ENCODE peak calls at places on chromosomes 16 and 17, in ten cellular contexts. O is activated T-helper 9 cell treated with anti-CD3 and anti-CD28 coated beads, Interleukin-2, amount 50 U/mL, for 16 hours; Q is amniotic stem cell; M is kidney; W is H1; F is T-helper 2 cell; R is NCI-H510A treated with DMSO at 0.1 percent for 48 hours; Y is OCI-M1; Z is suprapubic skin; L is adipocyte. D is an unnamed sample.

GRCh38 chr17:29433551-29433950 is 43.4 kb downstream of the TAOK1 start:
- DNase-seq in F (no peak), Z (no peak), Q (no peak), W (no peak), R (no peak), O (no peak), L (no peak), M (no peak), Y (no peak), D (no peak)

GRCh38 chr17:83203472-83204221 is 124.2 kb downstream of the METRNL start:
- DNase-seq in R (no peak), M (peak), L (no peak), F (no peak), Q (no peak), O (no peak), W (peak), Z (peak), Y (no peak), D (no peak)

GRCh38 chr16:3601614-3602319 is 9.6 kb downstream of the SLX4 start:
- DNase-seq in L (no peak), M (peak), Q (no peak), O (no peak), Z (no peak), Y (no peak), W (no peak), F (no peak), R (no peak), D (no peak)

GRCh38 chr17:19513897-19514488 is 19.7 kb upstream of the SLC47A1 start:
- DNase-seq in Y (peak), Z (no peak), O (peak), W (peak), R (peak), F (peak), M (no peak), Q (peak), L (peak), D (peak)

GRCh38 chr17:38893612-38894011 is 23.8 kb downstream of the LASP1 start:
- DNase-seq in F (peak), M (no peak), L (no peak), W (no peak), O (no peak), Q (no peak), Y (no peak), R (no peak), Z (no peak), D (no peak)

GRCh38 chr17:50511058-50511457 is 2.8 kb downstream of the MYCBPAP start:
- DNase-seq in Q (no peak), O (peak), L (peak), Z (no peak), F (peak), M (peak), W (no peak), R (no peak), Y (peak), D (no peak)

GRCh38 chr16:68972720-68973119 is 129.4 kb downstream of the TANGO6 start:
- DNase-seq in L (no peak), Q (no peak), Z (no peak), M (no peak), Y (peak), W (peak), O (no peak), R (peak), F (no peak), D (peak)

GRCh38 chr17:57324060-57324459 is 67.7 kb downstream of the MSI2 start:
- DNase-seq in L (no peak), Z (no peak), Y (no peak), R (no peak), O (no peak), Q (no peak), F (no peak), W (no peak), M (no peak), D (no peak)

GRCh38 chr17:10119203-10120112 is 78.9 kb downstream of the GAS7 start:
- DNase-seq in L (no peak), O (no peak), Z (peak), Y (no peak), Q (no peak), F (peak), R (no peak), M (peak), W (no peak), D (peak)

GRCh38 chr16:85327731-85328664 is 215.7 kb upstream of the CIBAR2 start:
- DNase-seq in L (no peak), R (peak), M (peak), W (peak), O (no peak), Z (no peak), Q (no peak), Y (peak), F (no peak), D (no peak)

GRCh38 chr17:81329279-81329926 is 34.3 kb upstream of the SLC38A10 start:
- DNase-seq in F (no peak), R (peak), L (peak), W (peak), Q (peak), Y (no peak), Z (peak), O (no peak), M (peak), D (peak)

GRCh38 chr16:2968368-2968737 is 795 bp upstream of the PAQR4 start:
- DNase-seq in L (no peak), Q (no peak), W (no peak), O (no peak), Y (peak), Z (no peak), M (no peak), F (no peak), R (no peak), D (no peak)

GRCh38 chr16:70681382-70682238 is 4.2 kb downstream of the MTSS2 start:
- DNase-seq in Q (no peak), Y (no peak), O (no peak), L (no peak), M (peak), Z (no peak), R (no peak), W (no peak), F (no peak), D (no peak)

GRCh38 chr17:42325026-42325425 is 36.7 kb downstream of the STAT5A start:
- DNase-seq in W (no peak), L (peak), O (no peak), M (no peak), Z (no peak), F (no peak), R (no peak), Q (peak), Y (no peak), D (peak)

GRCh38 chr17:34607917-34608316 is 28.5 kb downstream of the TMEM132E start:
- DNase-seq in L (no peak), Q (no peak), M (no peak), W (no peak), R (no peak), F (no peak), O (no peak), Z (no peak), Y (no peak), D (no peak)

GRCh38 chr17:51372345-51373004 is 112.1 kb downstream of the UTP18 start:
- DNase-seq in L (peak), Z (no peak), R (peak), Y (peak), F (peak), M (no peak), O (no peak), Q (no peak), W (no peak), D (peak)

GRCh38 chr17:63705657-63706056 is 5.7 kb upstream of the LIMD2 start:
- DNase-seq in W (no peak), F (no peak), Z (no peak), Q (no peak), O (no peak), R (no peak), Y (no peak), M (no peak), L (no peak), D (no peak)

GRCh38 chr16:84673203-84673535 is 24.9 kb downstream of the KLHL36 start:
- DNase-seq in W (no peak), M (no peak), R (no peak), L (no peak), O (no peak), F (no peak), Z (no peak), Q (no peak), Y (no peak), D (peak)

GRCh38 chr17:17928422-17929386 is 43.5 kb downstream of the TOM1L2 start:
- DNase-seq in O (no peak), L (no peak), M (no peak), Z (no peak), R (no peak), F (no peak), Q (no peak), Y (no peak), W (no peak), D (no peak)

GRCh38 chr17:31393749-31394146 is 2.3 kb downstream of the RAB11FIP4 start:
- DNase-seq in F (no peak), M (no peak), Q (no peak), L (no peak), O (no peak), Y (no peak), R (no peak), Z (no peak), W (no peak), D (no peak)

GRCh38 chr16:70715860-70716357 is 30.1 kb upstream of the MTSS2 start:
- DNase-seq in F (no peak), Y (no peak), O (no peak), Q (no peak), L (peak), W (no peak), Z (no peak), M (no peak), R (no peak), D (no peak)

D was measured in mammary epithelial cell.